ENCODE peak calls at places on chromosomes 12 and 14, in six cellular contexts. Z is body of pancreas, E is uterus, H is adrenal gland, W is cardiac muscle cell, G is breast epithelium. O is an unnamed sample.

GRCh38 chr12:46373303-46374182 is 970 bp upstream of the SLC38A2 start:
- DNase-seq in H (peak; percentile 76), W (peak; percentile 77), G (peak; percentile 67), Z (peak; percentile 62), E (peak; percentile 72), O (peak; percentile 84)

GRCh38 chr12:52210186-52210924 is 18.5 kb upstream of the KRT80 start:
- DNase-seq in Z (no peak), G (peak; percentile 46), W (no peak), E (peak; percentile 13), H (peak; percentile 89), O (no peak)

GRCh38 chr14:96915478-96915877 is 118.3 kb downstream of the VRK1 start:
- DNase-seq in H (no peak), Z (no peak), G (no peak), W (no peak), E (no peak), O (no peak)

GRCh38 chr12:15728118-15728598 is 61.0 kb downstream of the EPS8 start:
- DNase-seq in Z (no peak), G (no peak), H (no peak), E (no peak), W (no peak), O (no peak)

GRCh38 chr14:61140872-61141271 is 140.3 kb downstream of the TMEM30B start:
- DNase-seq in E (no peak), W (no peak), Z (no peak), G (no peak), H (no peak), O (no peak)

GRCh38 chr12:80241576-80242273 is 142.4 kb downstream of the OTOGL start:
- DNase-seq in W (no peak), G (no peak), E (no peak), H (no peak), Z (no peak), O (no peak)

GRCh38 chr12:98509063-98509462 is 6.3 kb upstream of the TMPO start:
- DNase-seq in W (no peak), G (no peak), H (no peak), Z (no peak), E (no peak), O (no peak)

GRCh38 chr12:111767362-111768158 is 827 bp downstream of the ALDH2 start:
- DNase-seq in E (no peak), W (peak; percentile 34), Z (no peak), H (no peak), G (no peak), O (no peak)

GRCh38 chr12:62730649-62731377 is 204.1 kb downstream of the PPM1H start:
- DNase-seq in G (no peak), E (no peak), H (no peak), Z (no peak), W (no peak), O (no peak)

GRCh38 chr12:93857279-93857894 is 180.2 kb downstream of the CRADD start:
- DNase-seq in Z (no peak), H (no peak), W (no peak), E (peak; percentile 53), G (no peak), O (no peak)

GRCh38 chr14:68951051-68951797 is 27.9 kb downstream of the ACTN1 start:
- DNase-seq in W (no peak), G (peak; percentile 91), E (peak; percentile 99), Z (peak; percentile 60), H (peak; percentile 93), O (peak; percentile 66)

GRCh38 chr12:78403681-78404080 is 460.9 kb upstream of the SYT1 start:
- DNase-seq in H (no peak), Z (no peak), E (no peak), G (no peak), W (no peak), O (no peak)

GRCh38 chr12:128825845-128826244 is 2.1 kb upstream of the SLC15A4 start:
- DNase-seq in W (no peak), G (no peak), Z (no peak), H (no peak), E (no peak), O (peak; percentile 12)

GRCh38 chr12:21941522-21942376 is 523 bp upstream of the ABCC9 start:
- DNase-seq in G (no peak), Z (peak; percentile 75), E (peak; percentile 70), W (peak; percentile 64), H (peak; percentile 67), O (peak; percentile 4)

GRCh38 chr12:93918262-93918661 is 230.1 kb upstream of the PLXNC1 start:
- DNase-seq in Z (no peak), W (no peak), G (no peak), H (no peak), E (peak; percentile 25), O (no peak)

GRCh38 chr14:23640524-23641141 is 4.5 kb downstream of the DHRS2 start:
- DNase-seq in Z (peak; percentile 37), G (no peak), E (peak; percentile 80), W (peak; percentile 54), H (peak; percentile 88), O (peak; percentile 42)

GRCh38 chr14:77007975-77008421 is 20.5 kb downstream of the IRF2BPL start:
- DNase-seq in H (peak; percentile 67), E (no peak), G (peak; percentile 94), Z (peak; percentile 99), W (no peak), O (no peak)

GRCh38 chr12:115140981-115141380 is 457.0 kb upstream of the TBX3 start:
- DNase-seq in E (no peak), G (no peak), Z (no peak), W (no peak), H (no peak), O (no peak)

GRCh38 chr14:74852922-74853530 is 22.9 kb downstream of the PROX2 start:
- DNase-seq in H (no peak), W (no peak), G (no peak), E (no peak), Z (no peak), O (no peak)

GRCh38 chr14:99727096-99727870 is 43.2 kb downstream of the CYP46A1 start:
- DNase-seq in G (peak; percentile 41), E (peak; percentile 12), W (no peak), Z (peak; percentile 4), H (peak; percentile 36), O (no peak)

GRCh38 chr12:110543252-110543959 is 39.7 kb downstream of the PPTC7 start:
- DNase-seq in Z (peak; percentile 94), H (peak; percentile 98), W (no peak), E (peak; percentile 96), G (peak; percentile 75), O (peak; percentile 82)

GRCh38 chr12:1583421-1584078 is 10.8 kb downstream of the FBXL14 start:
- DNase-seq in W (peak; percentile 85), E (peak; percentile 79), G (no peak), Z (peak; percentile 71), H (peak; percentile 90), O (peak; percentile 77)

GRCh38 chr12:124498870-124499753 is 68.3 kb downstream of the NCOR2 start:
- DNase-seq in Z (no peak), H (no peak), E (no peak), W (no peak), G (no peak), O (no peak)
- H3K27ac ChIP-seq in Z (peak overlapping the region; percentile 84), H (no peak overlapping the region), E (peak overlapping the region; percentile 22), W (peak overlapping the region; percentile 95), G (peak overlapping the region; percentile 80), O (peak overlapping the region; percentile 9)

DNA sequence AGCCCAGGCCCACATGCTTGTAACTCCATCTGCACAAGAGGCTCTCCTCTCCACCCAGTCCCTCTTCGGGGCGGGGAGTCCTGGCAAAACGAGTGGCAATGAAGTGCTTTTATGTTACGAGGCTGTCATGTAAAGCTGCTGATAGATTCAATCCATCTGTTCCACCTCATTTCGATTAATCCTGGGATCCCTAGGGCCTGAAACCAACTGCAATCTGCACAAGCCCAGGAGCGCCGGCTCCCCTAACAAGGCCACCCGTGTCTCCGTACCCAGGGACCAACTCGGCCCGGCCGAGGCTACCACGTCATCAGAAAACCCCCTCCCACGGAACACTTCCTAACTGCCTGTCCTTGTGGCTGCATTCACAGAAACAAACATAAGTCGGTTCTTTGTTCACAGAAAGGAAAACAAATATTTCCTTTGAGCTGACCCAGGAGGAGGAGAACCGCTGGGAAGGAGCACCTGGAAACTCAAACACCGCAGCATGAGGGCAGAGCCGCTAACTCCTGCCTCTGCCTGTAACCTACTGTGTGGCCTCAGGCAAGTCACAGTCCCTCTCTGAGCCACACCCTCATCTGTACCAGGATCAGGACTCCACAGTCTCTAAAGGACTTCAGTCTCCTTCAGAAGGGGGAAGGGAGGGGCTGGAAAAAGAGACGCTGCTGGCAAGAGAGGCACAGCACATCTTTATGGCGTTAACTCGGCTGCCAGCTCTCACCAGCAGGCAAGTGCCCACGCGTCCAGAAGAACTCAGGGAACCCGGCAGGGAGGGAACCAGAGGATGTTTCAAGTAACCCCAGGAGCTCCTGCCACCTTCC is 47.8 kb downstream of the CCDC88C start:
- DNase-seq in E (no peak), Z (peak; percentile 61), H (no peak), W (no peak), G (peak; percentile 60), O (peak; percentile 48)
- H3K4me3 ChIP-seq in E (no peak overlapping the region), Z (no peak overlapping the region), H (no peak overlapping the region), W (no peak overlapping the region), G (peak overlapping the region; percentile 21), O (peak overlapping the region; percentile 18)

GRCh38 chr12:116600959-116601358 is 41.8 kb downstream of the MAP1LC3B2 start:
- DNase-seq in G (no peak), Z (no peak), H (no peak), E (no peak), W (no peak), O (no peak)

GRCh38 chr12:116604151-116604550 is 45.0 kb downstream of the MAP1LC3B2 start:
- DNase-seq in H (no peak), W (no peak), G (no peak), Z (no peak), E (peak; percentile 57), O (no peak)

GRCh38 chr12:116603516-116603915 is 44.3 kb downstream of the MAP1LC3B2 start:
- DNase-seq in W (peak; percentile 32), H (no peak), Z (no peak), E (no peak), G (no peak), O (no peak)

GRCh38 chr12:116601524-116601923 is 42.3 kb downstream of the MAP1LC3B2 start:
- DNase-seq in H (no peak), G (no peak), Z (no peak), E (no peak), W (no peak), O (peak; percentile 41)

GRCh38 chr12:116601933-116602809 is 43.0 kb downstream of the MAP1LC3B2 start:
- DNase-seq in Z (no peak), E (no peak), W (no peak), G (no peak), H (no peak), O (no peak)
- H3K27ac ChIP-seq in Z (no peak overlapping the region), E (no peak overlapping the region), W (no peak overlapping the region), G (peak overlapping the region; percentile 72), H (no peak overlapping the region), O (no peak overlapping the region)

DNA sequence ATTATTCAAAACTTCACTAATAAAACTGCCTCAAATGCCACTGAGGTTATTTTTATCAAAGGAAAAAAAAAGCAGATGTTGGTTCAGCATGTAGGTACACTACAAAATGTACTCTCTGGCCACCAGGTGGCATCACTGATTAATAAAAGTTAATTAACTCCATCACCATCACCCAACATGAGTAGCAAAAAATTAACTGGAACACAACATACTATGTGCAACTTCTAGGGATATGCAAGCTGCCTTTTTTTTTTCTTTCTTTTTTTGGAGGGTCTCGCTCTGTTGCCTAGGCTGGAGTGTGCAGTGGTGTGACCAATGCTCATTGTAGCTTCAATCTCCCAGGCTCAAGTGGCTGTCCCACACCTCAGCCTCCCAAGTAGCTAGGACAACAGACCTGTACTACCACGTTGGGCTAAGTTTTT is 43.8 kb upstream of the NR2C1 start:
- DNase-seq in W (peak; percentile 84), E (peak; percentile 84), Z (peak; percentile 84), H (peak; percentile 89), G (no peak), O (peak; percentile 61)
- H3K4me3 ChIP-seq in W (no peak overlapping the region), E (no peak overlapping the region), Z (no peak overlapping the region), H (no peak overlapping the region), G (no peak overlapping the region), O (no peak overlapping the region)